ENCODE peak calls at places on chromosomes 6 and 20, in six cellular contexts. One of them, this sample, is unnamed.

GRCh38 chr6:139027620-139028182 is 844 bp upstream of the ABRACL start:
- DNase-seq in CD8-positive, alpha-beta T cell: no peak
- DNase-seq in endothelial cell of umbilical vein: peak
- DNase-seq in brain microvascular endothelial cell: peak
- DNase-seq in transverse colon: peak
- DNase-seq in CD4-positive, CD25-positive, alpha-beta regulatory T cell: no peak
- DNase-seq in this sample: no peak

GRCh38 chr20:64080813-64081619 is 1.1 kb downstream of the OPRL1 start:
- DNase-seq in CD8-positive, alpha-beta T cell: no peak
- DNase-seq in endothelial cell of umbilical vein: no peak
- DNase-seq in brain microvascular endothelial cell: no peak
- DNase-seq in transverse colon: no peak
- DNase-seq in CD4-positive, CD25-positive, alpha-beta regulatory T cell: no peak
- DNase-seq in this sample: no peak

GRCh38 chr6:164370773-164371172 is 938.6 kb downstream of the C6orf118 start:
- DNase-seq in CD8-positive, alpha-beta T cell: no peak
- DNase-seq in endothelial cell of umbilical vein: no peak
- DNase-seq in brain microvascular endothelial cell: peak
- DNase-seq in transverse colon: no peak
- DNase-seq in CD4-positive, CD25-positive, alpha-beta regulatory T cell: no peak
- DNase-seq in this sample: no peak

GRCh38 chr6:157550114-157550989 is 169.4 kb downstream of the ZDHHC14 start:
- DNase-seq in CD8-positive, alpha-beta T cell: no peak
- DNase-seq in endothelial cell of umbilical vein: no peak
- DNase-seq in brain microvascular endothelial cell: no peak
- DNase-seq in transverse colon: no peak
- DNase-seq in CD4-positive, CD25-positive, alpha-beta regulatory T cell: no peak
- DNase-seq in this sample: no peak

GRCh38 chr20:59571591-59572314 is 32.6 kb upstream of the PHACTR3 start:
- DNase-seq in CD8-positive, alpha-beta T cell: peak
- DNase-seq in endothelial cell of umbilical vein: peak
- DNase-seq in brain microvascular endothelial cell: peak
- DNase-seq in transverse colon: peak
- DNase-seq in CD4-positive, CD25-positive, alpha-beta regulatory T cell: peak
- DNase-seq in this sample: peak

GRCh38 chr6:162387723-162388382 is 339.7 kb downstream of the PRKN start:
- DNase-seq in CD8-positive, alpha-beta T cell: no peak
- DNase-seq in endothelial cell of umbilical vein: no peak
- DNase-seq in brain microvascular endothelial cell: no peak
- DNase-seq in transverse colon: no peak
- DNase-seq in CD4-positive, CD25-positive, alpha-beta regulatory T cell: no peak
- DNase-seq in this sample: no peak

GRCh38 chr6:52707963-52708680 is 37.2 kb downstream of the TMEM14A start:
- DNase-seq in CD8-positive, alpha-beta T cell: no peak
- DNase-seq in endothelial cell of umbilical vein: no peak
- DNase-seq in brain microvascular endothelial cell: no peak
- DNase-seq in transverse colon: no peak
- DNase-seq in CD4-positive, CD25-positive, alpha-beta regulatory T cell: no peak
- DNase-seq in this sample: no peak

GRCh38 chr6:125869427-125869826 is 78.7 kb downstream of the NCOA7 start:
- DNase-seq in CD8-positive, alpha-beta T cell: no peak
- DNase-seq in endothelial cell of umbilical vein: no peak
- DNase-seq in brain microvascular endothelial cell: no peak
- DNase-seq in transverse colon: no peak
- DNase-seq in CD4-positive, CD25-positive, alpha-beta regulatory T cell: no peak
- DNase-seq in this sample: no peak

GRCh38 chr6:89895273-89895874 is 1.1 kb downstream of the GJA10 start:
- DNase-seq in CD8-positive, alpha-beta T cell: no peak
- DNase-seq in endothelial cell of umbilical vein: peak
- DNase-seq in brain microvascular endothelial cell: peak
- DNase-seq in transverse colon: no peak
- DNase-seq in CD4-positive, CD25-positive, alpha-beta regulatory T cell: no peak
- DNase-seq in this sample: no peak

GRCh38 chr6:169213814-169214520 is 39.7 kb downstream of the THBS2 start:
- DNase-seq in CD8-positive, alpha-beta T cell: no peak
- DNase-seq in endothelial cell of umbilical vein: no peak
- DNase-seq in brain microvascular endothelial cell: no peak
- DNase-seq in transverse colon: no peak
- DNase-seq in CD4-positive, CD25-positive, alpha-beta regulatory T cell: no peak
- DNase-seq in this sample: no peak

GRCh38 chr6:97423190-97423589 is 140.2 kb upstream of the MMS22L start:
- DNase-seq in CD8-positive, alpha-beta T cell: no peak
- DNase-seq in endothelial cell of umbilical vein: no peak
- DNase-seq in brain microvascular endothelial cell: no peak
- DNase-seq in transverse colon: no peak
- DNase-seq in CD4-positive, CD25-positive, alpha-beta regulatory T cell: no peak
- DNase-seq in this sample: no peak

GRCh38 chr20:3738109-3739053 is 5.9 kb downstream of the HSPA12B start:
- DNase-seq in CD8-positive, alpha-beta T cell: no peak
- DNase-seq in endothelial cell of umbilical vein: no peak
- DNase-seq in brain microvascular endothelial cell: no peak
- DNase-seq in transverse colon: no peak
- DNase-seq in CD4-positive, CD25-positive, alpha-beta regulatory T cell: no peak
- DNase-seq in this sample: no peak

GRCh38 chr6:124743420-124743819 is 218.8 kb upstream of the RNF217 start:
- DNase-seq in CD8-positive, alpha-beta T cell: no peak
- DNase-seq in endothelial cell of umbilical vein: no peak
- DNase-seq in brain microvascular endothelial cell: no peak
- DNase-seq in transverse colon: no peak
- DNase-seq in CD4-positive, CD25-positive, alpha-beta regulatory T cell: no peak
- DNase-seq in this sample: no peak

GRCh38 chr6:170438402-170438753 is 114.7 kb downstream of the PSMB1 start:
- DNase-seq in CD8-positive, alpha-beta T cell: no peak
- DNase-seq in endothelial cell of umbilical vein: peak
- DNase-seq in brain microvascular endothelial cell: peak
- DNase-seq in transverse colon: peak
- DNase-seq in CD4-positive, CD25-positive, alpha-beta regulatory T cell: no peak
- DNase-seq in this sample: peak

GRCh38 chr6:152124432-152125074 is 317.1 kb downstream of the ESR1 start:
- DNase-seq in CD8-positive, alpha-beta T cell: no peak
- DNase-seq in endothelial cell of umbilical vein: peak
- DNase-seq in brain microvascular endothelial cell: peak
- DNase-seq in transverse colon: no peak
- DNase-seq in CD4-positive, CD25-positive, alpha-beta regulatory T cell: peak
- DNase-seq in this sample: no peak

GRCh38 chr6:42433409-42433808 is 18.3 kb downstream of the TRERF1 start:
- DNase-seq in CD8-positive, alpha-beta T cell: no peak
- DNase-seq in endothelial cell of umbilical vein: no peak
- DNase-seq in brain microvascular endothelial cell: no peak
- DNase-seq in transverse colon: no peak
- DNase-seq in CD4-positive, CD25-positive, alpha-beta regulatory T cell: no peak
- DNase-seq in this sample: no peak

GRCh38 chr20:41181567-41181966 is 44.2 kb downstream of the PLCG1 start:
- DNase-seq in CD8-positive, alpha-beta T cell: no peak
- DNase-seq in endothelial cell of umbilical vein: no peak
- DNase-seq in brain microvascular endothelial cell: no peak
- DNase-seq in transverse colon: no peak
- DNase-seq in CD4-positive, CD25-positive, alpha-beta regulatory T cell: no peak
- DNase-seq in this sample: no peak

GRCh38 chr6:149032599-149033405 is 284.7 kb upstream of the TAB2 start:
- DNase-seq in CD8-positive, alpha-beta T cell: no peak
- DNase-seq in endothelial cell of umbilical vein: no peak
- DNase-seq in brain microvascular endothelial cell: peak
- DNase-seq in transverse colon: no peak
- DNase-seq in CD4-positive, CD25-positive, alpha-beta regulatory T cell: no peak
- DNase-seq in this sample: no peak

GRCh38 chr20:53751394-53752368 is 158.0 kb upstream of the ZNF217 start:
- DNase-seq in CD8-positive, alpha-beta T cell: no peak
- DNase-seq in endothelial cell of umbilical vein: peak
- DNase-seq in brain microvascular endothelial cell: no peak
- DNase-seq in transverse colon: peak
- DNase-seq in CD4-positive, CD25-positive, alpha-beta regulatory T cell: peak
- DNase-seq in this sample: no peak

GRCh38 chr6:142902636-142903053 is 42.3 kb downstream of the HIVEP2 start:
- DNase-seq in CD8-positive, alpha-beta T cell: peak
- DNase-seq in endothelial cell of umbilical vein: peak
- DNase-seq in brain microvascular endothelial cell: peak
- DNase-seq in transverse colon: peak
- DNase-seq in CD4-positive, CD25-positive, alpha-beta regulatory T cell: peak
- DNase-seq in this sample: peak

DNA sequence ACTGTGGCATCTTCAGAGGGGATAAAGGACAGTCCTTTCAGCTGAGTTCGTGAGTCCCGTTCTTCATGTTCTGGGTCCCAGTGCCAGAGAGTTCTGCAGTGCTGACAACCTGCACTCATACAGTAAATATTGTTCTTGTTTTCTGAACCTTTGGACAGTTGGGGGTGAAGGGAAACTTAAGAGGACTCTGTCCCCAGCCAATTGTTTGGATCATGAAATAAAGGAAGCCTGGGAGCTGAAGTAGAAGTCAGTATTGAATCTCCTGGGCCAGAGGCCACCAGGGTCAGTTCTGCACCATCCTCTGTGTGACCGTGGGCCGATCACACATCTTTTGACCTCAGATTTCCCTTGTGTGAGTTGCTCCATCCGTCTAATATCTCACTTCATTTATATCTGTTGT is 3.2 kb downstream of the SLC2A12 start:
- DNase-seq in CD8-positive, alpha-beta T cell: no peak
- DNase-seq in endothelial cell of umbilical vein: no peak
- DNase-seq in brain microvascular endothelial cell: no peak
- DNase-seq in transverse colon: no peak
- DNase-seq in CD4-positive, CD25-positive, alpha-beta regulatory T cell: no peak
- DNase-seq in this sample: no peak
- H3K27ac ChIP-seq in CD8-positive, alpha-beta T cell: no peak
- H3K27ac ChIP-seq in endothelial cell of umbilical vein: no peak
- H3K27ac ChIP-seq in brain microvascular endothelial cell: no peak
- H3K27ac ChIP-seq in transverse colon: no peak
- H3K27ac ChIP-seq in CD4-positive, CD25-positive, alpha-beta regulatory T cell: no peak
- H3K27ac ChIP-seq in this sample: no peak

GRCh38 chr6:24125980-24126379 is at the start of gene NRSN1:
- DNase-seq in CD8-positive, alpha-beta T cell: no peak
- DNase-seq in endothelial cell of umbilical vein: no peak
- DNase-seq in brain microvascular endothelial cell: no peak
- DNase-seq in transverse colon: no peak
- DNase-seq in CD4-positive, CD25-positive, alpha-beta regulatory T cell: no peak
- DNase-seq in this sample: no peak

GRCh38 chr6:24131751-24132150 is 5.7 kb downstream of the NRSN1 start:
- DNase-seq in CD8-positive, alpha-beta T cell: no peak
- DNase-seq in endothelial cell of umbilical vein: no peak
- DNase-seq in brain microvascular endothelial cell: no peak
- DNase-seq in transverse colon: no peak
- DNase-seq in CD4-positive, CD25-positive, alpha-beta regulatory T cell: no peak
- DNase-seq in this sample: no peak

GRCh38 chr6:24122139-24122538 is 3.9 kb upstream of the NRSN1 start:
- DNase-seq in CD8-positive, alpha-beta T cell: no peak
- DNase-seq in endothelial cell of umbilical vein: no peak
- DNase-seq in brain microvascular endothelial cell: no peak
- DNase-seq in transverse colon: no peak
- DNase-seq in CD4-positive, CD25-positive, alpha-beta regulatory T cell: no peak
- DNase-seq in this sample: no peak

GRCh38 chr6:24127316-24127715 is 1.3 kb downstream of the NRSN1 start:
- DNase-seq in CD8-positive, alpha-beta T cell: no peak
- DNase-seq in endothelial cell of umbilical vein: no peak
- DNase-seq in brain microvascular endothelial cell: no peak
- DNase-seq in transverse colon: no peak
- DNase-seq in CD4-positive, CD25-positive, alpha-beta regulatory T cell: no peak
- DNase-seq in this sample: no peak

GRCh38 chr6:24126586-24127192 is 674 bp downstream of the NRSN1 start:
- DNase-seq in CD8-positive, alpha-beta T cell: no peak
- DNase-seq in endothelial cell of umbilical vein: peak
- DNase-seq in brain microvascular endothelial cell: peak
- DNase-seq in transverse colon: peak
- DNase-seq in CD4-positive, CD25-positive, alpha-beta regulatory T cell: peak
- DNase-seq in this sample: no peak
- H3K27ac ChIP-seq in CD8-positive, alpha-beta T cell: no peak
- H3K27ac ChIP-seq in endothelial cell of umbilical vein: no peak
- H3K27ac ChIP-seq in brain microvascular endothelial cell: no peak
- H3K27ac ChIP-seq in transverse colon: no peak
- H3K27ac ChIP-seq in CD4-positive, CD25-positive, alpha-beta regulatory T cell: no peak
- H3K27ac ChIP-seq in this sample: no peak

DNA sequence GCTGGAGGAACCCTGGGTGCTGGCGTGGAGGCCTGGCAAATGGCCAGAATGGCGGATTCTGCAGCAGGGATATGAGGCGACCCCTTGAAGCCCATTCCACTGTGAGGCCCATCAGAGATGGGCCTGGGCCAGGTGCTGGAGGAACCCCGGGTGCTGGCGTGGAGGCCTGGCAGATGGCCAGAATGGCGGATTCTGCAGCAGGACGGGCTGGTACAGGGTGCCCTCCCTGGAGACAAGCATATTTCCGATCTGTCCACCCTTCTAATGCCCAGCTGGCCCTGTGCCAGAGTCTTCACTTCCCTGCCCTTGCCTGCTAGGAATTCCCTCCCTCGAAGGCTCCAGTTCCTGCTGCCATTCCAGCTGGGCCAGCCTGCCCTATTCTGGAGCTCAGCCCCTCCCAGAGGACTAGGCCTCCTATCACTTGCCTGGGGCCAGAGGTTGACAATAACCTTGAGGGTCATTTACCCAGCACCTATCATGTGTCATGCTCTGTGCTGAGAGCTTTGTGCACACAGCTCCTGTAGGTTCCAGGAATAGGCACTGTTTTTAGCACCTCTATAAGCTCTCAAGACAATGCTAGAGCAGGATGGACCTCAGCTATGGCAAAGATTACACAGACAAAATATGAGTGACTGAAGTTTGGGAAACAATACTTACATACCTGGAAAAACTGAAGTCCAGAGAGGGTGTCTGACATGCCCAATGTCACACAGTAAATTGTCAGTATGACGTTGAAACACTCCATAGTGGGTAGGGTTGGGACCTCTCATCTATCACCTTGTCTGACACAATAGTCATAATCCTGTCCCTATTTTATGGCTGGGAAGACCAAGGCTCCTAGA is 21.4 kb downstream of the SUN5 start:
- DNase-seq in CD8-positive, alpha-beta T cell: no peak
- DNase-seq in endothelial cell of umbilical vein: no peak
- DNase-seq in brain microvascular endothelial cell: no peak
- DNase-seq in transverse colon: no peak
- DNase-seq in CD4-positive, CD25-positive, alpha-beta regulatory T cell: no peak
- DNase-seq in this sample: no peak
- H3K27ac ChIP-seq in CD8-positive, alpha-beta T cell: no peak
- H3K27ac ChIP-seq in endothelial cell of umbilical vein: no peak
- H3K27ac ChIP-seq in brain microvascular endothelial cell: no peak
- H3K27ac ChIP-seq in transverse colon: no peak
- H3K27ac ChIP-seq in CD4-positive, CD25-positive, alpha-beta regulatory T cell: no peak
- H3K27ac ChIP-seq in this sample: no peak

DNA sequence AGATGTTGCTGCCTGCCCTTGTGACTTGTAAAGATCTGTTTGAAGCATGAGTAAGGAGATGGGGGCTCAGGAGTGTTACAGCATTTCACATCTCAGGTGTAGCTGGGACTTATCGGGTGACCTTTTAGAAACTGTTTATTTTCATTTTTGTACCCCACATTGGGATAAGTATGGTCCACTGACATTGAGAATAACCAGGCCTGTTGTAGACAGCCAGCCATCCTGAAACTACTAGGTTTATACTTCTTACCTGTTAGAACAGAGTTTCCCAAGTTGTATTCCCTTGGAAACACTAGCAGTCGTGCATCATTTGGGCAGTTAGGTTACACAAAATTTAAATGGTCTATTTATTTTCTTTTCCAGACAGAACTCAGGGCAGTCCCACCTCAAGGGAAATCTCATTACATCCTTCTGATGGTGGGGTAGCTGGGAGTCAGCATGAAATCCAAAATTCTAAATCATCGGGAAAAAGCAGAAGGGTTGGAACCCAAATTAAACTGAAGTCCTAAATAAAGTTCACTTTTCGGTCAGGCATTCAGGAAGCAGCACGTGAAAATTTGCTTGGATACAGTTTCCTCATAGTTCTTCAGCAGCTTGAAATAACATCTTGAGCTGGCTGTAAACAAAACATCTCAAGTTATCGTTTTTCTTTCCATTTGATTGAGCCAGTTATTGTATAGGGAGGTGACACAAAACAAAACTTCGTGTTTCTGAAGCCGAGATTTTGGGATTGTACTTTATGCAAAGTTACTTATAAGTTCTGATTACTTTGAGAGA is 30.5 kb downstream of the FOXO3 start:
- DNase-seq in CD8-positive, alpha-beta T cell: no peak
- DNase-seq in endothelial cell of umbilical vein: no peak
- DNase-seq in brain microvascular endothelial cell: no peak
- DNase-seq in transverse colon: no peak
- DNase-seq in CD4-positive, CD25-positive, alpha-beta regulatory T cell: no peak
- DNase-seq in this sample: no peak
- H3K27ac ChIP-seq in CD8-positive, alpha-beta T cell: no peak
- H3K27ac ChIP-seq in endothelial cell of umbilical vein: peak
- H3K27ac ChIP-seq in brain microvascular endothelial cell: peak
- H3K27ac ChIP-seq in transverse colon: peak
- H3K27ac ChIP-seq in CD4-positive, CD25-positive, alpha-beta regulatory T cell: no peak
- H3K27ac ChIP-seq in this sample: peak

This sample was measured in left lung.